ENCODE peak calls at places on chromosomes 12 and 14, in seven cellular contexts. O is Caco-2, D is stomach, U is right cardiac atrium, Z is IMR-90, W is thoracic aorta, I is fibroblast of lung. V is an unnamed sample. For H3K4me1, the result is how much of the 10 kb centered on the place peaks cover.

GRCh38 chr12:64389154-64389553 is 1.4 kb downstream of the C12orf56 start:
- DNase-seq in O (no peak), D (no peak), U (no peak), Z (no peak), W (no peak), I (no peak), V (no peak)

GRCh38 chr12:27549801-27550652 is 26.0 kb downstream of the PPFIBP1 start:
- DNase-seq in O (peak), D (peak), U (peak), Z (peak), W (peak), I (peak), V (peak)

GRCh38 chr14:62776300-62776699 is 269.0 kb downstream of the KCNH5 start:
- DNase-seq in O (no peak), D (no peak), U (no peak), Z (peak), W (no peak), I (peak), V (no peak)

GRCh38 chr14:100533647-100534485 is 53.4 kb downstream of the BEGAIN start:
- DNase-seq in O (no peak), D (peak), U (peak), Z (no peak), W (peak), I (peak), V (peak)

GRCh38 chr12:41552507-41553047 is 364.5 kb downstream of the PDZRN4 start:
- DNase-seq in O (no peak), D (no peak), U (no peak), Z (no peak), W (no peak), I (peak), V (no peak)

GRCh38 chr12:112677050-112677765 is 114.3 kb upstream of the RPH3A start:
- DNase-seq in O (no peak), D (no peak), U (no peak), Z (no peak), W (no peak), I (no peak), V (no peak)

GRCh38 chr12:66288121-66288520 is 14.2 kb upstream of the HELB start:
- DNase-seq in O (no peak), D (no peak), U (no peak), Z (no peak), W (no peak), I (no peak), V (no peak)

GRCh38 chr12:75738486-75738885 is 227.1 kb upstream of the KRR1 start:
- DNase-seq in O (no peak), D (no peak), U (no peak), Z (peak), W (no peak), I (peak), V (no peak)

GRCh38 chr14:93688239-93688666 is 100.0 kb downstream of the PRIMA1 start:
- DNase-seq in O (peak), D (no peak), U (no peak), Z (no peak), W (no peak), I (no peak), V (no peak)

GRCh38 chr14:94036328-94037167 is 10.4 kb downstream of the OTUB2 start:
- DNase-seq in O (peak), D (peak), U (peak), Z (peak), W (no peak), I (peak), V (peak)

GRCh38 chr12:120620624-120621023 is 19.8 kb upstream of the CABP1 start:
- DNase-seq in O (no peak), D (peak), U (no peak), Z (no peak), W (no peak), I (no peak), V (peak)

GRCh38 chr12:41479431-41479830 is 291.3 kb downstream of the PDZRN4 start:
- DNase-seq in O (no peak), D (no peak), U (no peak), Z (no peak), W (no peak), I (no peak), V (no peak)

GRCh38 chr12:75721231-75721641 is 209.8 kb upstream of the KRR1 start:
- DNase-seq in O (no peak), D (no peak), U (no peak), Z (peak), W (no peak), I (peak), V (no peak)

GRCh38 chr14:33114331-33114730 is 175.7 kb downstream of the NPAS3 start:
- DNase-seq in O (no peak), D (no peak), U (no peak), Z (no peak), W (no peak), I (no peak), V (no peak)

GRCh38 chr14:99163446-99163845 is 108.6 kb downstream of the BCL11B start:
- DNase-seq in O (no peak), D (no peak), U (no peak), Z (no peak), W (no peak), I (no peak), V (no peak)

GRCh38 chr12:10847701-10848100 is 1.6 kb downstream of the PRR4 start:
- DNase-seq in O (no peak), D (no peak), U (no peak), Z (no peak), W (no peak), I (no peak), V (no peak)

GRCh38 chr14:77068515-77069200 is 29.4 kb upstream of the CIPC start:
- DNase-seq in O (no peak), D (no peak), U (no peak), Z (no peak), W (no peak), I (no peak), V (no peak)

GRCh38 chr12:69442894-69443293 is 27.3 kb upstream of the FRS2 start:
- DNase-seq in O (no peak), D (no peak), U (no peak), Z (peak), W (no peak), I (peak), V (no peak)

DNA sequence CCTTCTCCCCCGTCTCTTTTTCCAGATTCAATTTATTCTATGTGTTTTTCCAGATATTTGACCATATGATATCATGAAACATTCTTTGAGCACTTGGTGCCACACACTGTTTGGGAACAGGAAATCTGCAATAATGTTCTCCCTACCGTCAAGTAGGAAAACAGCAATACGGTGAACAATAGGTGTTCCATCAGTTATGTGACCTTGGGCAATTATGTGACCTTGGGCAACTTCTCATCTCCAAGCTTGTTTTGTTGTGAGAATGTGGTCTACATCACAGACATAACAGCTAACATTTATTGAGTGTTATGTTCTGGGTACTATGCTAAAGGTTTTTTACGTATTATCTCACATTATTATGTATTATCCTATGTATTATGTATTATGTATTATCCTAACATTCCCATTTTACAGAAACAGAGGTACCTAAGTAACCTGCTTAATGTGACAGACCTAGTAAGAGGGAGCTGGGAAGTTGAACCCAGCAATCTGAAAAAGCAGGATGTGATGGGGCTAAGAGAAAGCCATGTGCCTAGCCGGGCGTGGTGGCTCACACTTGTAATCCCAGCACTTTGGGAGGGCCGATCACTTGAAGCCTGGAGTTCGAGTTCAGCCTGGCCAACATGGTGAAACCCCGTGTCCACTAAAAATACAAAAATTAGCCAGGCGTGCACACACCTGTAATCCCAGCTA is 1.2 kb upstream of the NEK9 start:
- DNase-seq in O (no peak), D (no peak), U (no peak), Z (no peak), W (no peak), I (no peak), V (peak)
- H3K4me1 ChIP-seq in O (under half), D (under half), U (under half), Z (under half), W (under half), I (under half), V (under half)

GRCh38 chr12:124371366-124371765 is 76.5 kb downstream of the RFLNA start:
- DNase-seq in O (no peak), D (no peak), U (no peak), Z (no peak), W (no peak), I (no peak), V (no peak)
- H3K4me1 ChIP-seq in O (under half), D (under half), U (under half), Z (under half), W (under half), I (under half), V (under half)

GRCh38 chr12:117037296-117038022 is 61.8 kb downstream of the TESC start:
- DNase-seq in O (no peak), D (no peak), U (no peak), Z (peak), W (no peak), I (no peak), V (no peak)
- H3K4me1 ChIP-seq in O (under half), D (under half), U (under half), Z (under half), W (under half), I (under half), V (under half)

DNA sequence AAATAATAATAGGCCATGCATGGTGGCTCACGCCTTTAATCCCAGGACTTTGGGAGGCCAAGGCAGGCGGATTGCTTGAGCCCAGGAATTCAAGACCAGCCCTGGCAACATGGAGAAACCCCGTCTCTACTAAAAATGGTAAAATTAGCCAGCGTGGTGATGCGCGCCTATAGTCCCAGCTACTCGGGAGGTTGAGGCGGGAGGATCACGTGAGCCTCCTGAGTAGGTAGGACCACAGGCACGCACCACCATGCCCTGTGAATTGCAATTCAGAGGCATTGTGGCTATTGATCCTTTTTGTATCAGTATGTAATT is 2.3 kb downstream of the ARHGDIB start:
- DNase-seq in O (no peak), D (no peak), U (no peak), Z (no peak), W (no peak), I (no peak), V (peak)
- H3K4me1 ChIP-seq in O (under half), D (under half), U (under half), Z (under half), W (half or more), I (under half), V (under half)

DNA sequence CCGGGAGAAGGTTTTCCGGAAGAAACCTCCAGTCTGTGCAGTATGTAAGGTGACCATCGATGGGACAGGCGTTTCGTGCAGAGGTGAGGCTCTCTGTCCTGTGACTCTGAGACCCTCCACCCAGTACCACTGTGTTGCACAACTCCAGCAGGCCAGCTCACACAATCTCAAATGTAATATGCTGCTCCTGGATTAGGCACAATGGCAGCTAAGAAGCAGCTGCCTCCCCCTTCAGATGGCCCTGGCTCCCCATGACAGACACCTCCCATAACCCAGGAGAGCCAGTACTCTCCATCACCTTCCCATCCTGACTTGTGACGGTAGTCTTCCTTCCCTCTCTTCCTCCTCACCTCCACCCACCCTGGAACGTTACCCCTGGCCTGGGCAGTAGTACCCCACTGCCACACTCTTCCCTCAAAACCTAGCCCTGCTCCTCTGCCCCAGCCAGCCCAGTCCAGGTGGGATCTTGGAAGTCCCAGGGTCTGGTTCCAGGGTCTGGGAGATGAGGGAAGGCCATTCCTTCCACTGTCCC is 2.1 kb downstream of the TNS2 start:
- DNase-seq in O (no peak), D (no peak), U (no peak), Z (no peak), W (no peak), I (no peak), V (no peak)
- H3K4me1 ChIP-seq in O (half or more), D (half or more), U (under half), Z (under half), W (half or more), I (under half), V (half or more)